ENCODE peak calls at places on chromosome 13, in six cellular contexts. G is CD8-positive, alpha-beta T cell; E is GM13977; Z is RWPE1; A is HCT116; W is epithelial cell of esophagus. P is an unnamed sample.

GRCh38 chr13:40410315-40410714 is 256.1 kb downstream of the FOXO1 start:
- DNase-seq in G (no peak), E (no peak), Z (no peak), A (no peak), W (no peak), P (no peak)

GRCh38 chr13:46866150-46866549 is 30.7 kb downstream of the HTR2A start:
- DNase-seq in G (no peak), E (no peak), Z (peak; percentile 29), A (no peak), W (peak; percentile 72), P (peak; percentile 13)

GRCh38 chr13:43316997-43317396 is 293.6 kb downstream of the DNAJC15 start:
- DNase-seq in G (no peak), E (no peak), Z (no peak), A (no peak), W (peak; percentile 25), P (no peak)

GRCh38 chr13:51221674-51222509 is at the start of gene FAM124A:
- DNase-seq in G (no peak), E (peak; percentile 71), Z (peak; percentile 22), A (peak; percentile 4), W (peak; percentile 41), P (peak; percentile 43)

GRCh38 chr13:113027095-113027494 is 58.1 kb downstream of the MCF2L start:
- DNase-seq in G (no peak), E (no peak), Z (no peak), A (no peak), W (no peak), P (no peak)

GRCh38 chr13:22009500-22009899 is 338.6 kb downstream of the FGF9 start:
- DNase-seq in G (no peak), E (no peak), Z (no peak), A (no peak), W (no peak), P (no peak)

GRCh38 chr13:97254809-97255208 is 32.7 kb downstream of the MBNL2 start:
- DNase-seq in G (no peak), E (no peak), Z (peak; percentile 85), A (peak; percentile 93), W (peak; percentile 91), P (no peak)

GRCh38 chr13:77915676-77916075 is 3.0 kb downstream of the EDNRB start:
- DNase-seq in G (no peak), E (no peak), Z (no peak), A (no peak), W (no peak), P (no peak)

GRCh38 chr13:78598933-78599332 is 4.4 kb downstream of the POU4F1 start:
- DNase-seq in G (no peak), E (no peak), Z (no peak), A (no peak), W (no peak), P (no peak)

GRCh38 chr13:98267080-98267912 is 90.2 kb upstream of the RNF113B start:
- DNase-seq in G (no peak), E (peak; percentile 26), Z (no peak), A (no peak), W (peak; percentile 47), P (no peak)

GRCh38 chr13:111533900-111534645 is 213.6 kb downstream of the TEX29 start:
- DNase-seq in G (no peak), E (no peak), Z (no peak), A (no peak), W (no peak), P (no peak)

GRCh38 chr13:27794075-27794691 is 1.9 kb downstream of the GSX1 start:
- DNase-seq in G (no peak), E (no peak), Z (no peak), A (no peak), W (no peak), P (no peak)

GRCh38 chr13:61286148-61286745 is 129.4 kb downstream of the PCDH20 start:
- DNase-seq in G (no peak), E (no peak), Z (no peak), A (peak; percentile 16), W (peak; percentile 21), P (peak; percentile 8)

GRCh38 chr13:38880397-38880796 is 110.2 kb downstream of the STOML3 start:
- DNase-seq in G (no peak), E (no peak), Z (no peak), A (no peak), W (no peak), P (no peak)

GRCh38 chr13:99272481-99272880 is 14.3 kb upstream of the GPR18 start:
- DNase-seq in G (no peak), E (no peak), Z (no peak), A (no peak), W (no peak), P (no peak)

DNA sequence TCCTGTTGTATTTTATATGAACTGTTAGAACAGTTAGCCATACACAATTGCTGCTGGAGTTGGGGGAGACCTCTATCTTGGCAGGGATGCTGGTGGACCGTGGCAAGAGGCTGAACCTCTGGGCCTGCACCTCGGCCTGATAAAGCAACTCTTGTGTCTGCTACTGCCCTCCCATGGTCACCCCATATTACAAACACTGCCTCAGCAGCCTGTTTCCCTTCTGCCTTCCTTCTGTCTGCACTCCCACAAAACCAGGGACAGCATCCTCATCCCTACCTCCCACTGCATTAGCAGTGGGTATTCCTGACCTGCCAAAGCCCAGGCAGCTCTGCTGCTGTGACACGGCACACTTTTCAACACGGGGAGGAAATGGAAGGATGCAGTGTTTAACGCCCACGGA is 456.4 kb downstream of the FGF14 start:
- DNase-seq in G (no peak), E (no peak), Z (no peak), A (no peak), W (no peak), P (no peak)
- TF ChIP-seq CTCF in G (no peak), E (no peak), Z (no peak), A (no peak), W (no peak), P (no peak)

GRCh38 chr13:28805193-28805819 is 14.8 kb upstream of the MTUS2 start:
- DNase-seq in G (no peak), E (no peak), Z (no peak), A (no peak), W (peak; percentile 17), P (peak; percentile 35)
- TF ChIP-seq CTCF in G (no peak), E (peak; percentile 66), Z (peak; percentile 41), A (peak; percentile 66), W (peak; percentile 25), P (peak; percentile 82)

GRCh38 chr13:44765076-44765475 is 188.9 kb upstream of the TSC22D1 start:
- DNase-seq in G (no peak), E (no peak), Z (no peak), A (no peak), W (no peak), P (no peak)

GRCh38 chr13:44764334-44764733 is 188.2 kb upstream of the TSC22D1 start:
- DNase-seq in G (no peak), E (no peak), Z (no peak), A (no peak), W (no peak), P (no peak)

GRCh38 chr13:44762946-44763345 is 186.8 kb upstream of the TSC22D1 start:
- DNase-seq in G (no peak), E (no peak), Z (no peak), A (no peak), W (no peak), P (no peak)

GRCh38 chr13:44760434-44760833 is 184.3 kb upstream of the TSC22D1 start:
- DNase-seq in G (no peak), E (no peak), Z (no peak), A (no peak), W (peak; percentile 79), P (no peak)

DNA sequence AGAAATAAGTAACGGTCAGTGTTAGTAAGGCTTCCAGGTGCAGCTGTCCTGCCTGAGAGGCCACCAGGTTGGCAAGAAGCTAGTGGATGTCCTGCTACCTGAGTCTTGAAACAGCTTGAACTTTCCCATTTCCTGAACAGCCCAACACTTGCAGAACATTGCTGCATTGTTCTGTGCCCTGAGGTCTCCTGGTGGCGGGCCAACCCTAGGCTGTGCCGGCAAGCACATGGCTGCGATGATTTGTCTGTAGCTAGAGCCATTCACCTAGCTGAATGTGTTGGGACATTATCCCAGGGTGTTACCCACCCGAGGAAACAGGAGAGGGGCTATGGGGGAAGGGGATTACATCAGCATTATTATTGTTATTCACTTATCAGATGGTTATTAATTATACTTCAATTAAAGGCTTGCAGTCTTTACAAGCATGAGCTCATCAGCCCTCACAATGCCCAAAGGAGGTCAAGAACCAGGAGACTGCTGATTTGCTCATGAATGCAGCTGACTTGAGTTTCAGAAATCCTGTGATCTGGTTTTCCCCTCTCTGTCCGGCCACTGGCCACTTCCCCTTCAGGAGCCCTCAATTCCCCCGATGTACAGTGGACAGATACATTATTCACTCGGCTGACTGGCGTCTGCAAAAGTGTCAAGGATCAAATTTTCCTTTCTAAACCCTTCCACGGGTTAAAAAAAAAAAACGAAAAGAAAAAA is 187.6 kb upstream of the TSC22D1 start:
- DNase-seq in G (no peak), E (peak; percentile 19), Z (no peak), A (no peak), W (peak; percentile 28), P (no peak)
- TF ChIP-seq CTCF in G (no peak), E (no peak), Z (no peak), A (no peak), W (no peak), P (no peak)

GRCh38 chr13:33817843-33818661 is at the start of gene RFC3:
- DNase-seq in G (peak; percentile 90), E (peak; percentile 82), Z (peak; percentile 87), A (peak; percentile 94), W (peak; percentile 98), P (peak; percentile 97)
- TF ChIP-seq CTCF in G (no peak), E (no peak), Z (no peak), A (no peak), W (no peak), P (peak; percentile 51)